ENCODE peak calls at places on chromosome 6, in six cellular contexts. N, P, S, D, A and Z are unnamed samples.

GRCh38 chr6:81694214-81694613 is 58.3 kb downstream of the TENT5A start:
- DNase-seq in S (no peak), D (no peak), P (no peak), A (no peak), N (no peak), Z (no peak)

GRCh38 chr6:108106261-108106660 is 31.7 kb upstream of the OSTM1 start:
- DNase-seq in P (no peak), N (no peak), S (no peak), D (no peak), A (no peak), Z (no peak)

GRCh38 chr6:41519305-41519747 is 26.9 kb upstream of the FOXP4 start:
- DNase-seq in S (no peak), N (no peak), A (no peak), D (no peak), P (no peak), Z (no peak)

GRCh38 chr6:44071670-44072451 is 55.4 kb downstream of the MRPL14 start:
- DNase-seq in N (no peak), D (no peak), P (no peak), S (no peak), A (no peak), Z (no peak)

GRCh38 chr6:16759181-16759645 is 2.0 kb downstream of the ATXN1 start:
- DNase-seq in N (no peak), P (no peak), D (no peak), A (no peak), S (no peak), Z (no peak)

GRCh38 chr6:143110572-143110971 is 49.9 kb downstream of the AIG1 start:
- DNase-seq in P (no peak), D (no peak), S (no peak), N (no peak), A (no peak), Z (no peak)

GRCh38 chr6:97437087-97437486 is 154.1 kb upstream of the MMS22L start:
- DNase-seq in P (no peak), S (no peak), N (no peak), A (peak; percentile 19), D (no peak), Z (no peak)

GRCh38 chr6:159134701-159135364 is 34.4 kb upstream of the FNDC1 start:
- DNase-seq in N (peak; percentile 44), D (peak; percentile 48), P (no peak), A (peak; percentile 75), S (no peak), Z (no peak)

GRCh38 chr6:45148711-45149341 is 179.3 kb upstream of the RUNX2 start:
- DNase-seq in S (no peak), A (no peak), D (no peak), P (no peak), N (no peak), Z (no peak)

GRCh38 chr6:161168281-161168891 is 105.5 kb downstream of the AGPAT4 start:
- DNase-seq in N (no peak), A (peak; percentile 86), S (no peak), P (no peak), D (no peak), Z (peak; percentile 89)

GRCh38 chr6:30873137-30873640 is 11.1 kb upstream of the DDR1 start:
- DNase-seq in D (no peak), N (no peak), S (no peak), P (no peak), A (no peak), Z (no peak)
- H3K9me3 ChIP-seq in D (no peaks in the 10 kb centered on the region), N (no peaks in the 10 kb centered on the region), S (peaks cover 14% of the 10 kb centered on the region), P (peaks cover 37% of the 10 kb centered on the region), A (peaks cover 4% of the 10 kb centered on the region), Z (peaks cover 15% of the 10 kb centered on the region)

GRCh38 chr6:169395080-169395805 is 141.6 kb upstream of the THBS2 start:
- DNase-seq in P (no peak), N (no peak), D (no peak), A (no peak), S (no peak), Z (no peak)

GRCh38 chr6:169387809-169388383 is 134.2 kb upstream of the THBS2 start:
- DNase-seq in A (no peak), P (no peak), N (no peak), D (no peak), S (no peak), Z (no peak)

GRCh38 chr6:169388767-169389166 is 135.1 kb upstream of the THBS2 start:
- DNase-seq in P (no peak), D (no peak), S (no peak), N (no peak), A (no peak), Z (no peak)

GRCh38 chr6:169393753-169394152 is 140.1 kb upstream of the THBS2 start:
- DNase-seq in D (no peak), N (no peak), A (no peak), P (no peak), S (no peak), Z (no peak)

DNA sequence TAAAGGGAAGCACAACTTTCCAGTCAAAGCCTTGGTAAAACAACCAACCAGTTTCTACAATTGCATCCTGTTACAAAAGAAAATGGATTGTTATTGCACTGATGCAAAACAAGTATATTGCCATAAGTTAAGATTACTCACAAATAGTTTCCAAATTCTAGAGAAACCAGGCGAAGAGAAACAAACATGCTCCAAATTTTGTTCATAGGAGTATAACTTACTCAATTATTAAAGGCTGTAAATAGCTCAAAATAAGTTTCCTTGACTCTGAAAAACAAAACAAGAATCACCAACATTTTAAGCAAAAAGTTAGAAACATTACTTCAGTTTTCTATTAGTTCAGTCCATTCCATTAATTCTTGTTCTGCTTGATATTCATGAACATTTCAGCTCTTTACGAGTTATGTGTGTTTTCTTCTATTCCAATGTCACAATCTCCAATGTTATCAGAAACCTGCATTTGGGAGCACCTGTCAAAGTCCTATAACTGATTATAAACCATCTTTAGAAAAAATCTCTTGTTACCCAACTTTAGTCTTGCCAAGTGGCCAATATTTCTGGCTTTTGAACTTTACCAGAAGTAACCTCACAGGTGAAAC is 137.9 kb upstream of the THBS2 start:
- DNase-seq in D (peak; percentile 34), A (no peak), S (no peak), P (no peak), N (no peak), Z (no peak)
- H3K9me3 ChIP-seq in D (no peaks in the 10 kb centered on the region), A (no peaks in the 10 kb centered on the region), S (peaks cover 6% of the 10 kb centered on the region), P (peaks cover 37% of the 10 kb centered on the region), N (no peaks in the 10 kb centered on the region), Z (peaks cover 4% of the 10 kb centered on the region)

GRCh38 chr6:355809-356208 is 35.7 kb upstream of the IRF4 start:
- DNase-seq in A (no peak), P (no peak), N (no peak), D (no peak), S (no peak), Z (no peak)
- H3K9me3 ChIP-seq in A (peaks cover 6% of the 10 kb centered on the region), P (no peaks in the 10 kb centered on the region), N (no peaks in the 10 kb centered on the region), D (no peaks in the 10 kb centered on the region), S (no peaks in the 10 kb centered on the region), Z (no peaks in the 10 kb centered on the region)

DNA sequence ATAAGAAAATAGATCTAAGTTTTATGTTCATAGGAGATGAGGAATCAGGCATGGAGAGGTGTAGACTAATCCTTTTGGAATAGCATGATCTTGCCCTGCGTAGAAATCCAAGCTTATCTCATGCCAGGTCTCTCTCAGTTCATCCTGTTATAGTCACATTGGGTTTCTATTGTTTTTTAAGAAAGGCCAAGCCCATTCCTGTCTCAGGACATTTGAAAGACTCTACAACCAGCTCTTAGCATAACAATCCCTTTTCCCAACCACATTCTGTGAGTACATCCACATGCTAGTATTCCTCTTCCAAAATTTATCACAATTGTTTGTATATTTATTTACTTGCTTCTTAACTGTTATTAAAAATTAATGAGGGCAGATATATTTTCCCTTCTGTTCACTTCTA is 130.3 kb downstream of the MMUT start:
- DNase-seq in S (no peak), P (no peak), A (no peak), D (no peak), N (no peak), Z (no peak)
- H3K9me3 ChIP-seq in S (no peaks in the 10 kb centered on the region), P (peaks cover 9% of the 10 kb centered on the region), A (no peaks in the 10 kb centered on the region), D (no peaks in the 10 kb centered on the region), N (no peaks in the 10 kb centered on the region), Z (no peaks in the 10 kb centered on the region)

GRCh38 chr6:347951-348859 is 43.3 kb upstream of the IRF4 start:
- DNase-seq in D (no peak), S (peak; percentile 7), N (no peak), P (peak; percentile 62), A (no peak), Z (no peak)
- H3K9me3 ChIP-seq in D (no peaks in the 10 kb centered on the region), S (no peaks in the 10 kb centered on the region), N (no peaks in the 10 kb centered on the region), P (no peaks in the 10 kb centered on the region), A (peaks cover 10% of the 10 kb centered on the region), Z (no peaks in the 10 kb centered on the region)

GRCh38 chr6:169896826-169897456 is 145.5 kb downstream of the ERMARD start:
- DNase-seq in A (no peak), P (no peak), S (no peak), D (no peak), N (no peak), Z (no peak)

GRCh38 chr6:169898788-169899480 is 147.5 kb downstream of the ERMARD start:
- DNase-seq in A (no peak), S (no peak), P (no peak), N (no peak), D (no peak), Z (peak; percentile 11)

GRCh38 chr6:169897601-169898358 is 146.4 kb downstream of the ERMARD start:
- DNase-seq in P (no peak), N (no peak), A (no peak), D (no peak), S (no peak), Z (no peak)

GRCh38 chr6:169902070-169902469 is 150.6 kb downstream of the ERMARD start:
- DNase-seq in S (no peak), D (no peak), A (no peak), N (no peak), P (no peak), Z (peak; percentile 1)

DNA sequence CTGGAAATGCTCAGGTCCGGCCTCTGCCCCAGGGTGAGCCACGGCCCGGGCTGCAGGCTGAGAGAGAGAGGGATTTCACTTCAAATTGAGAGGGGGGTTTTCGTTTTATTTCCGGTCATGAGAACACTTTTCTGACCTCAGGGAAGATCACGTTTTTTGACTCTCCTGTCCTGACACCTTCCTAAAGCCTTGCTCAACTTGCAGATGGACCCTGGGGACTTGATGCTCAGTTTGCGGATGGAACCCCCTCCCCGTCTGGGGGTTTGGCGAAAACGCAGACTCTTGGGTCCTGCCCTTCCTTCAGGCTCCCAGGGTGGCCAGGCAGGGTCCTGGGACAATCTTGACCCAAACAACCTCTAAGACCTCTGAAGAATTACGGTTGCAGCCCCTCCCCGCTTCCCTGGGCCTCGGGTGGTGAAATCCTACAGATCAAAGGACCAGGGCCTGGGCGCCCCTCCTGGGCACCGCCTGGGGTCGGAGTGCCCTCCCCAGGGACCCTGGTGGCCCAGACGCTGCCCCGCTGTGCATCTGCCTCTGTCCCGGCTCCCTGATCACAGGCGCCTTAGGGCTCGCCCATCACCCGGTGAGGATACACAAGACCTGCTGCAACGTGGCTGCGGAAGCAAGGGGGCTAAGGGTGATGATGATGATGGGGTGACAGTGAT is 148.2 kb downstream of the ERMARD start:
- DNase-seq in P (no peak), D (no peak), N (no peak), A (no peak), S (no peak), Z (peak; percentile 28)
- H3K9me3 ChIP-seq in P (no peaks in the 10 kb centered on the region), D (no peaks in the 10 kb centered on the region), N (no peaks in the 10 kb centered on the region), A (no peaks in the 10 kb centered on the region), S (no peaks in the 10 kb centered on the region), Z (no peaks in the 10 kb centered on the region)

GRCh38 chr6:136539967-136540366 is 10.3 kb downstream of the MAP7 start:
- DNase-seq in P (no peak), S (no peak), N (no peak), A (no peak), D (no peak), Z (no peak)
- H3K9me3 ChIP-seq in P (no peaks in the 10 kb centered on the region), S (no peaks in the 10 kb centered on the region), N (no peaks in the 10 kb centered on the region), A (no peaks in the 10 kb centered on the region), D (no peaks in the 10 kb centered on the region), Z (peaks cover 3% of the 10 kb centered on the region)